ENCODE peak calls at places on chromosomes 16 and 17, in four cellular contexts. Q is fibroblast of lung, O is adipocyte, P is SK-N-SH. J is an unnamed sample.
A peak's percentile ranks its signal among the peaks of the same experiment; 100 is the strongest.

GRCh38 chr17:50767030-50767429 is 288 bp downstream of the ANKRD40CL start:
- DNase-seq in Q (no peak), P (no peak), O (no peak), J (no peak)

GRCh38 chr17:78783711-78784396 is 1.8 kb upstream of the CYTH1 start:
- DNase-seq in Q (no peak), O (no peak), P (no peak), J (no peak)

GRCh38 chr16:35559911-35560636 is 2100.7 kb downstream of the TP53TG3F start:
- DNase-seq in O (no peak), Q (no peak), P (no peak), J (no peak)

GRCh38 chr16:53482123-53482522 is 20.9 kb downstream of the AKTIP start:
- DNase-seq in P (no peak), O (no peak), Q (no peak), J (no peak)

GRCh38 chr16:80463303-80463702 is 77.5 kb upstream of the DYNLRB2 start:
- DNase-seq in O (no peak), Q (no peak), P (no peak), J (no peak)

GRCh38 chr17:5823219-5823618 is 238.9 kb upstream of the NLRP1 start:
- DNase-seq in P (no peak), O (no peak), Q (no peak), J (no peak)

GRCh38 chr17:4742629-4743028 is 2.9 kb upstream of the CXCL16 start:
- DNase-seq in P (no peak), O (no peak), Q (no peak), J (no peak)

GRCh38 chr17:2213291-2213960 is 90.2 kb downstream of the SMG6 start:
- DNase-seq in O (peak; percentile 57), Q (peak; percentile 79), P (no peak), J (no peak)

GRCh38 chr16:84614914-84615813 is 2.7 kb downstream of the COTL1 start:
- DNase-seq in Q (no peak), P (no peak), O (no peak), J (no peak)

GRCh38 chr17:45722161-45722560 is 62.0 kb upstream of the CRHR1 start:
- DNase-seq in P (peak; percentile 76), O (no peak), Q (peak; percentile 1), J (no peak)

GRCh38 chr17:42547001-42547461 is 5.7 kb upstream of the HSD17B1 start:
- DNase-seq in Q (no peak), O (no peak), P (no peak), J (no peak)

GRCh38 chr17:42548070-42548837 is 4.5 kb upstream of the HSD17B1 start:
- DNase-seq in P (peak; percentile 22), Q (peak; percentile 54), O (no peak), J (no peak)

GRCh38 chr17:42544874-42545283 is 7.8 kb upstream of the HSD17B1 start:
- DNase-seq in Q (no peak), O (no peak), P (no peak), J (no peak)

GRCh38 chr17:42548993-42549755 is 3.5 kb upstream of the HSD17B1 start:
- DNase-seq in Q (no peak), O (no peak), P (no peak), J (no peak)

GRCh38 chr17:42547698-42548069 is 5.0 kb upstream of the HSD17B1 start:
- DNase-seq in O (no peak), Q (no peak), P (no peak), J (no peak)
- H3K9ac ChIP-seq in O (no peak overlapping the region), Q (no peak overlapping the region), P (no peak overlapping the region), J (no peak overlapping the region)

GRCh38 chr16:10561425-10561824 is 19.0 kb downstream of the EMP2 start:
- DNase-seq in P (no peak), O (no peak), Q (no peak), J (no peak)
- H3K4me1 ChIP-seq in P (no peaks in the 10 kb centered on the region), O (peaks cover 33% of the 10 kb centered on the region), Q (peaks cover 9% of the 10 kb centered on the region), J (peaks cover 14% of the 10 kb centered on the region)

GRCh38 chr17:20206068-20206467 is 196.9 kb downstream of the SPECC1 start:
- DNase-seq in O (peak; percentile 38), P (no peak), Q (peak; percentile 75), J (no peak)

GRCh38 chr17:20208717-20209116 is 199.6 kb downstream of the SPECC1 start:
- DNase-seq in P (no peak), Q (peak; percentile 47), O (no peak), J (no peak)

GRCh38 chr17:20205609-20206008 is 196.4 kb downstream of the SPECC1 start:
- DNase-seq in O (no peak), Q (no peak), P (no peak), J (no peak)

GRCh38 chr17:20206591-20206990 is 197.4 kb downstream of the SPECC1 start:
- DNase-seq in Q (peak; percentile 87), P (no peak), O (peak; percentile 79), J (peak; percentile 75)

DNA sequence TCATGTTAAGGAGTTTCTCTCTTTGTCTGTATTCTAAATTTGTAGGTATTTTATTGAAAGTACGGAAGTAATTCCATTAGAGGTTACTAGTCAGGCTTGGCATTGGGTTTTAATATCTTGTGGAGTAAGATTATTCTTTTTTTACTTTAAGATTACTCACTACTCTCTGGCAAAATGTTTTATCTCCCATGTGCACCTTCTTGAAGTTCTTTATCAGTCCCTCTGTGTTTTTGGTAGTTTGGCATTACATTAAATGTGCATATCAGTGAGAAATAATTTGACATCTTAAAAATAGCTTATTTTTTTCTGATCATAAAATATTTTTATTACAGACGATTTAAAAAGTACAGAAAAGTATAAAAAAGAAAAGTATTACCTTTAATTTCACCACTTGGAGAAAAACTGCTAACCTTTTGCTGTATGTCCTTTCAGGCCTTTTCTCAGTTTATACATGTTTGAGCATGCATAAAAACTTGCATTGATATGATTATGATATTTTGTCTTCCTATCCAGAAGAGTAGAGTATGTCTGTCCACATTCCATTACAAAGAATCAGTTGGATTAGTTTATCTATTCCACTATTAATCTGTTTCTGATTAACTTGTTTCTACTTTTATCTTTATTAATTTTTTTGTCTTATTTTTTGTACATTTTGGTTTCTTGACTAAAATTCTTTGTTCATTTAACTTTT is 198.3 kb downstream of the SPECC1 start:
- DNase-seq in P (no peak), O (no peak), Q (no peak), J (peak; percentile 42)
- H3K9ac ChIP-seq in P (no peak overlapping the region), O (no peak overlapping the region), Q (no peak overlapping the region), J (no peak overlapping the region)

GRCh38 chr17:28867276-28867675 is 12.5 kb downstream of the ERAL1 start:
- DNase-seq in P (no peak), Q (no peak), O (no peak), J (no peak)

GRCh38 chr17:28862497-28862896 is 7.7 kb downstream of the ERAL1 start:
- DNase-seq in P (no peak), Q (no peak), O (no peak), J (no peak)

GRCh38 chr17:28861393-28862203 is 6.8 kb downstream of the ERAL1 start:
- DNase-seq in Q (no peak), O (no peak), P (no peak), J (no peak)

GRCh38 chr17:28864991-28865849 is 10.4 kb downstream of the ERAL1 start:
- DNase-seq in Q (no peak), P (no peak), O (no peak), J (no peak)

DNA sequence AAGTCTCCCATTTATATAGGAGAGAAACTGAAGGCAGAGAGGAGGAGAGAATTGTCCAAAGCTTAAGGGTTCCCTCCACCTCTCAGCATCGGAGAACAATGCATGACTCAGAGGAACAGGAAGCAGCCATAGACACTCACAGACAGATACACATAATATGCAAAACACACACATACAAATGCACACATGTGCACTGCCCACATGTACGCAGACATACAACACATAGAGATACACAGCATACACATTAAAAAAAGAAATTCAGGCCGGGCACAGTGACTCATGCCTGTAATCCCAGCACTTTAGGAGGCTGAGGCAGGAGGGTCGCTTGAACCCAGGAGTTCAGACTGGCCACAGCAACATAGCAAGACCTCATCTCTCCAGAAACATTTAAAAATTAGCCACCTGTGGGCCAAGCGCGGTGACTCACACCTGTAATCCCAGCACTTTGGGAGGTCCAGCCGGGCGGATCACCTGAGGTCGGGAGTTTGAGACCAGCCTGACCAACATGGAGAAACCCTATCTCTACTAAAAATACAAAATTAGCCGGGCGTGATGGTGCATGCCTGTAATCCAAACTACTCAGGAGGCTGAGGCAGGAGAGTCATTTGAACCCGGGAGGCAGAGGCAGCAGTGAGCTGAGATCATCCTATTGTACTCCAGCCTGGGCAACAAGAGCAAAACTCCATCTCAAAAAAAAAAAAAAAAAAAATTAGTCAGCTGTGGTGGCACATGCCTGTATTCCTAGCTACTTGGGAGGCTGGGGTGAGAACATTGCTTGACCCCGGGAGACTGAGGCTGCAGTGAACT is 11.3 kb downstream of the ERAL1 start:
- DNase-seq in O (no peak), Q (no peak), P (no peak), J (no peak)
- H3K4me1 ChIP-seq in O (no peaks in the 10 kb centered on the region), Q (no peaks in the 10 kb centered on the region), P (no peaks in the 10 kb centered on the region), J (no peaks in the 10 kb centered on the region)

GRCh38 chr16:50986453-50986852 is 164.6 kb downstream of the SALL1 start:
- DNase-seq in P (no peak), Q (no peak), O (no peak), J (no peak)

GRCh38 chr16:50985733-50986132 is 165.3 kb downstream of the SALL1 start:
- DNase-seq in O (no peak), P (no peak), Q (no peak), J (no peak)

GRCh38 chr16:50989047-50989446 is 162.0 kb downstream of the SALL1 start:
- DNase-seq in Q (no peak), P (no peak), O (no peak), J (no peak)

GRCh38 chr16:50991006-50991405 is 160.1 kb downstream of the SALL1 start:
- DNase-seq in O (no peak), P (no peak), Q (no peak), J (no peak)

GRCh38 chr16:50988441-50988840 is 162.6 kb downstream of the SALL1 start:
- DNase-seq in Q (no peak), O (no peak), P (no peak), J (no peak)
- H3K9ac ChIP-seq in Q (no peak overlapping the region), O (no peak overlapping the region), P (no peak overlapping the region), J (no peak overlapping the region)